ENCODE peak calls at places on chromosomes 2 and 18, in seven cellular contexts. J, V, S, L, G, Z and R are unnamed samples.

GRCh38 chr2:224027070-224027469 is 12.0 kb downstream of the SERPINE2 start:
- DNase-seq in J (no peak), V (no peak), S (no peak), L (no peak), G (no peak), Z (no peak), R (no peak)

GRCh38 chr2:237866119-237866621 is 6.7 kb downstream of the RAMP1 start:
- DNase-seq in J (no peak), V (no peak), S (no peak), L (peak), G (no peak), Z (peak), R (peak)

GRCh38 chr2:73279852-73280251 is 4.4 kb downstream of the FBXO41 start:
- DNase-seq in J (no peak), V (no peak), S (no peak), L (no peak), G (no peak), Z (no peak), R (no peak)

GRCh38 chr2:96116424-96116878 is at the start of gene ADRA2B:
- DNase-seq in J (no peak), V (no peak), S (peak), L (peak), G (peak), Z (peak), R (peak)

GRCh38 chr2:241843321-241844065 is 15.2 kb downstream of the PDCD1 start:
- DNase-seq in J (no peak), V (no peak), S (no peak), L (no peak), G (no peak), Z (no peak), R (no peak)

GRCh38 chr2:222959358-222959757 is 92.6 kb upstream of the KCNE4 start:
- DNase-seq in J (peak), V (no peak), S (peak), L (peak), G (no peak), Z (peak), R (peak)

GRCh38 chr2:182666674-182667320 is 49.3 kb upstream of the DNAJC10 start:
- DNase-seq in J (no peak), V (no peak), S (peak), L (peak), G (no peak), Z (peak), R (peak)

GRCh38 chr2:112688086-112688880 is 32.5 kb upstream of the NT5DC4 start:
- DNase-seq in J (no peak), V (no peak), S (no peak), L (no peak), G (no peak), Z (no peak), R (peak)

GRCh38 chr2:148944536-148944935 is 69.5 kb downstream of the KIF5C start:
- DNase-seq in J (no peak), V (no peak), S (no peak), L (no peak), G (no peak), Z (no peak), R (no peak)

GRCh38 chr18:25121442-25121841 is 230.5 kb downstream of the ZNF521 start:
- DNase-seq in J (no peak), V (no peak), S (no peak), L (no peak), G (no peak), Z (no peak), R (no peak)

GRCh38 chr2:87401726-87402345 is 346.1 kb upstream of the PLGLB2 start:
- DNase-seq in J (no peak), V (no peak), S (no peak), L (no peak), G (no peak), Z (no peak), R (no peak)

GRCh38 chr2:217743980-217744761 is 258.6 kb downstream of the TNS1 start:
- DNase-seq in J (no peak), V (no peak), S (no peak), L (no peak), G (no peak), Z (no peak), R (no peak)

GRCh38 chr2:112634153-112634873 is 11.4 kb upstream of the SLC20A1 start:
- DNase-seq in J (no peak), V (no peak), S (no peak), L (no peak), G (no peak), Z (no peak), R (no peak)

GRCh38 chr2:80288576-80288975 is 16.0 kb downstream of the LRRTM1 start:
- DNase-seq in J (no peak), V (no peak), S (no peak), L (no peak), G (no peak), Z (peak), R (no peak)

GRCh38 chr2:204917089-204917701 is 371.9 kb downstream of the PARD3B start:
- DNase-seq in J (no peak), V (no peak), S (no peak), L (no peak), G (no peak), Z (no peak), R (no peak)

GRCh38 chr2:71226391-71226964 is 425 bp downstream of the PAIP2B start:
- DNase-seq in J (no peak), V (peak), S (peak), L (peak), G (no peak), Z (no peak), R (no peak)

GRCh38 chr18:34709631-34710429 is at the start of gene DTNA:
- DNase-seq in J (peak), V (peak), S (peak), L (peak), G (no peak), Z (peak), R (peak)

GRCh38 chr2:50785781-50786180 is 246.2 kb downstream of the NRXN1 start:
- DNase-seq in J (no peak), V (no peak), S (no peak), L (no peak), G (no peak), Z (no peak), R (no peak)

GRCh38 chr2:195594916-195595694 is 61.9 kb upstream of the SLC39A10 start:
- DNase-seq in J (no peak), V (no peak), S (no peak), L (no peak), G (no peak), Z (no peak), R (no peak)

GRCh38 chr2:176844461-176844860 is 368.1 kb upstream of the HNRNPA3 start:
- DNase-seq in J (no peak), V (no peak), S (no peak), L (no peak), G (no peak), Z (no peak), R (no peak)